ENCODE peak calls at places on chromosomes 1 and 21, in four cellular contexts. T, G, Y and P are unnamed samples.

GRCh38 chr1:74733616-74734484 is 898 bp downstream of the TYW3 start:
- DNase-seq in T (peak), G (peak), Y (peak), P (peak)

GRCh38 chr1:78825561-78825960 is 175.9 kb downstream of the IFI44 start:
- DNase-seq in T (peak), G (no peak), Y (no peak), P (no peak)

GRCh38 chr1:114108741-114109255 is 44.9 kb downstream of the SYT6 start:
- DNase-seq in T (no peak), G (no peak), Y (no peak), P (no peak)

GRCh38 chr1:54665852-54666251 is 24.3 kb downstream of the MROH7 start:
- DNase-seq in T (no peak), G (no peak), Y (no peak), P (no peak)

GRCh38 chr1:94708811-94709210 is 111.3 kb upstream of the SLC44A3 start:
- DNase-seq in T (no peak), G (no peak), Y (no peak), P (no peak)

GRCh38 chr1:214316597-214316996 is 35.6 kb downstream of the SMYD2 start:
- DNase-seq in T (no peak), G (no peak), Y (peak), P (peak)

GRCh38 chr1:201015551-201016091 is 7.9 kb downstream of the KIF21B start:
- DNase-seq in T (no peak), G (no peak), Y (no peak), P (no peak)

GRCh38 chr1:8228253-8228652 is 89.7 kb upstream of the SLC45A1 start:
- DNase-seq in T (no peak), G (no peak), Y (no peak), P (no peak)

GRCh38 chr1:36224537-36225297 is 474 bp downstream of the THRAP3 start:
- DNase-seq in T (peak), G (peak), Y (peak), P (no peak)

GRCh38 chr1:91805343-91805801 is 80.6 kb downstream of the TGFBR3 start:
- DNase-seq in T (no peak), G (no peak), Y (no peak), P (no peak)

GRCh38 chr1:225973158-225973557 is 26.0 kb downstream of the SDE2 start:
- DNase-seq in T (no peak), G (no peak), Y (peak), P (peak)

GRCh38 chr1:183328371-183328770 is 89.8 kb downstream of the NMNAT2 start:
- DNase-seq in T (no peak), G (no peak), Y (no peak), P (peak)

GRCh38 chr1:109370712-109371270 is 26.9 kb downstream of the SORT1 start:
- DNase-seq in T (peak), G (peak), Y (peak), P (peak)

GRCh38 chr1:17214876-17215544 is 10.1 kb downstream of the PADI1 start:
- DNase-seq in T (no peak), G (peak), Y (peak), P (peak)

GRCh38 chr1:246068619-246069509 is 438.2 kb downstream of the SMYD3 start:
- DNase-seq in T (no peak), G (peak), Y (peak), P (no peak)

GRCh38 chr1:87292684-87293493 is 35.8 kb upstream of the LMO4 start:
- DNase-seq in T (peak), G (peak), Y (peak), P (peak)

GRCh38 chr1:100036718-100037664 is 67.2 kb downstream of the SLC35A3 start:
- DNase-seq in T (peak), G (peak), Y (peak), P (peak)

GRCh38 chr1:182147136-182147815 is 85.8 kb upstream of the ZNF648 start:
- DNase-seq in T (peak), G (peak), Y (no peak), P (no peak)

GRCh38 chr1:234934611-234935033 is 194.0 kb downstream of the TOMM20 start:
- DNase-seq in T (peak), G (peak), Y (peak), P (no peak)

GRCh38 chr1:109214695-109215623 is 1.2 kb downstream of the SARS1 start:
- DNase-seq in T (peak), G (peak), Y (peak), P (peak)

GRCh38 chr21:45224189-45224938 is 63.3 kb downstream of the POFUT2 start:
- DNase-seq in T (peak), G (no peak), Y (no peak), P (no peak)

GRCh38 chr1:180765156-180765555 is 133.3 kb downstream of the XPR1 start:
- DNase-seq in T (peak), G (no peak), Y (no peak), P (no peak)

GRCh38 chr1:14095001-14095400 is 395.0 kb downstream of the PRDM2 start:
- DNase-seq in T (peak), G (peak), Y (peak), P (no peak)

GRCh38 chr1:61334718-61335589 is 252.6 kb downstream of the NFIA start:
- DNase-seq in T (no peak), G (no peak), Y (no peak), P (no peak)

GRCh38 chr1:226128487-226129075 is 58.0 kb downstream of the ACBD3 start:
- DNase-seq in T (peak), G (peak), Y (peak), P (peak)

GRCh38 chr1:43653893-43654292 is 3.9 kb downstream of the KDM4A start:
- DNase-seq in T (no peak), G (no peak), Y (no peak), P (no peak)

GRCh38 chr1:187691439-187691838 is 862.7 kb downstream of the PLA2G4A start:
- DNase-seq in T (peak), G (peak), Y (peak), P (no peak)

GRCh38 chr1:228212966-228213844 is 5.4 kb downstream of the OBSCN start:
- DNase-seq in T (peak), G (peak), Y (peak), P (peak)

GRCh38 chr21:17610862-17611261 is 1.8 kb downstream of the BTG3 start:
- DNase-seq in T (no peak), G (peak), Y (no peak), P (no peak)

GRCh38 chr1:15139654-15140350 is 13.7 kb upstream of the TMEM51 start:
- DNase-seq in T (no peak), G (peak), Y (peak), P (peak)

GRCh38 chr1:158147396-158148353 is 33.0 kb upstream of the CD1D start:
- DNase-seq in T (no peak), G (peak), Y (no peak), P (no peak)

GRCh38 chr1:198909973-198910372 is 271.1 kb downstream of the PTPRC start:
- DNase-seq in T (no peak), G (no peak), Y (no peak), P (no peak)

GRCh38 chr1:165686971-165687433 is 11.4 kb downstream of the ALDH9A1 start:
- DNase-seq in T (no peak), G (no peak), Y (no peak), P (no peak)
- H2AFZ ChIP-seq in T (no peak), G (no peak), Y (no peak), P (no peak)

GRCh38 chr1:21955474-21956281 is 18.6 kb upstream of the HSPG2 start:
- DNase-seq in T (no peak), G (peak), Y (no peak), P (no peak)

GRCh38 chr1:21955058-21955457 is 17.9 kb upstream of the HSPG2 start:
- DNase-seq in T (no peak), G (no peak), Y (no peak), P (no peak)

GRCh38 chr1:21951576-21951870 is 14.4 kb upstream of the HSPG2 start:
- DNase-seq in T (no peak), G (no peak), Y (no peak), P (no peak)

GRCh38 chr1:21950734-21951575 is 13.8 kb upstream of the HSPG2 start:
- DNase-seq in T (no peak), G (no peak), Y (no peak), P (no peak)

DNA sequence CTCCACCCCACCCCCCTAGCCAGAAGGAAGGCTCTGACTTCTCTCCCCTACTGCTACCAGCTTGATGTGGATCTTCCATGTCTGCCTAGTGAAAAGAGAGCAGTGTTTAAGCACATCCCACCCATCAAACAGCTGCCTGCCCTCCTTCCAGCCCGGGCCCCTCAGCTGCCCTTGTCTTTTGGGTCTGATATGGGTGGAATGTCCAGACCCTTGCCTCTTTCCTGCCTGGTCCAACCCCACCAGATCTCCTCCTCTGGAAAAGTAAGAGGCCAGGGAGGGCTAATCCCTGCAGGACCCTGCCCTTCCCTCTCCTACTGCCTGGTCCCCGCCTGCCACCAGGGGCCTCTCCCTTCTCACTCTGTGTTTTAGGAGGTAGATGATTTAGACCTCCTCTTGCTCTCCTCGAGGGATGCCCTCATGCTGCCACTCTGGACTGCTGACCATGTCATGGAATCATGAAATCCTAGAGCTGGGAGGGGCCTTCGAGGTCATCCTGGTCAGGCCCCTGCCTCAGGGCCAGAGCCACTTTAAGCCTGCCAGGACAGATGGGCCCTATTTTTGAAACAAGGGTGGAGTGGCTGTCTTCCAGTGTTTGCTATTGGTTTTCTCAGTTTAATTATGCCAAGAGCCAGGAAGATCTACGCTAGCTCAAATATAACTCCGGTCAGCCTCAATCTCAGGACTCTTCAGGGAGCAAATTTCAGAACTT is 15.8 kb upstream of the HSPG2 start:
- DNase-seq in T (no peak), G (no peak), Y (no peak), P (no peak)
- TF ChIP-seq CTCF in T (no peak), G (no peak), Y (no peak), P (no peak)

GRCh38 chr1:40785446-40785845 is 1.9 kb downstream of the KCNQ4 start:
- DNase-seq in T (no peak), G (no peak), Y (no peak), P (no peak)
- H3K4me3 ChIP-seq in T (no peak), G (no peak), Y (no peak), P (no peak)

GRCh38 chr1:57889686-57890360 is 466.0 kb upstream of the DAB1 start:
- DNase-seq in T (peak), G (peak), Y (no peak), P (no peak)

GRCh38 chr1:57886376-57886775 is 462.5 kb upstream of the DAB1 start:
- DNase-seq in T (no peak), G (no peak), Y (no peak), P (no peak)

GRCh38 chr1:57883145-57883699 is 459.4 kb upstream of the DAB1 start:
- DNase-seq in T (no peak), G (no peak), Y (no peak), P (no peak)

GRCh38 chr1:57887973-57888491 is 464.2 kb upstream of the DAB1 start:
- DNase-seq in T (no peak), G (no peak), Y (no peak), P (no peak)
- H2AFZ ChIP-seq in T (no peak), G (no peak), Y (no peak), P (no peak)

GRCh38 chr1:21786640-21787039 is 3.7 kb upstream of the USP48 start:
- DNase-seq in T (no peak), G (no peak), Y (no peak), P (no peak)

GRCh38 chr1:21783679-21784603 is 992 bp upstream of the USP48 start:
- DNase-seq in T (peak), G (no peak), Y (no peak), P (peak)

GRCh38 chr1:21779613-21780521 is 3.1 kb downstream of the USP48 start:
- DNase-seq in T (no peak), G (no peak), Y (no peak), P (no peak)

GRCh38 chr1:21781971-21782867 is 730 bp downstream of the USP48 start:
- DNase-seq in T (peak), G (peak), Y (peak), P (peak)

GRCh38 chr1:21782868-21783678 is at the start of gene USP48:
- DNase-seq in T (peak), G (peak), Y (peak), P (peak)
- TF ChIP-seq CTCF in T (no peak), G (no peak), Y (no peak), P (peak)

GRCh38 chr1:115837762-115838421 is 3.0 kb downstream of the NHLH2 start:
- DNase-seq in T (no peak), G (no peak), Y (no peak), P (no peak)
- H3K4me3 ChIP-seq in T (no peak), G (no peak), Y (no peak), P (no peak)

GRCh38 chr1:98003442-98003841 is 82.6 kb upstream of the DPYD start:
- DNase-seq in T (no peak), G (no peak), Y (no peak), P (no peak)
- H2AFZ ChIP-seq in T (no peak), G (no peak), Y (no peak), P (no peak)

GRCh38 chr21:41931041-41931451 is 22.8 kb downstream of the C2CD2 start:
- DNase-seq in T (no peak), G (peak), Y (no peak), P (no peak)

GRCh38 chr21:41933259-41934079 is 20.3 kb downstream of the C2CD2 start:
- DNase-seq in T (peak), G (peak), Y (peak), P (peak)

GRCh38 chr21:41929248-41929647 is 24.6 kb downstream of the C2CD2 start:
- DNase-seq in T (no peak), G (no peak), Y (no peak), P (no peak)

GRCh38 chr21:41932576-41933258 is 21.1 kb downstream of the C2CD2 start:
- DNase-seq in T (peak), G (peak), Y (peak), P (peak)

GRCh38 chr21:41932191-41932575 is 21.6 kb downstream of the C2CD2 start:
- DNase-seq in T (peak), G (peak), Y (peak), P (peak)
- TF ChIP-seq CTCF in T (no peak), G (peak), Y (peak), P (no peak)